ENCODE peak calls at places on chromosome 17, in six cellular contexts. M is GM23338, H is PC-3, O is GM23248, U is neural progenitor cell, E is SK-N-SH. Z is an unnamed sample.

GRCh38 chr17:18314059-18314730 is 599 bp downstream of the TOP3A start:
- DNase-seq in M (no peak), H (peak; percentile 30), O (peak; percentile 49), U (peak; percentile 21), E (no peak), Z (no peak)

GRCh38 chr17:40548982-40549680 is 16.1 kb downstream of the CCR7 start:
- DNase-seq in M (no peak), H (peak; percentile 66), O (peak; percentile 60), U (no peak), E (peak; percentile 47), Z (no peak)

GRCh38 chr17:34305061-34305460 is 14.2 kb upstream of the CCL8 start:
- DNase-seq in M (no peak), H (no peak), O (no peak), U (no peak), E (no peak), Z (no peak)

GRCh38 chr17:29151567-29151966 is 28.6 kb downstream of the MYO18A start:
- DNase-seq in M (no peak), H (peak; percentile 84), O (peak; percentile 66), U (peak; percentile 38), E (no peak), Z (no peak)

GRCh38 chr17:81966343-81967243 is 5.6 kb upstream of the NOTUM start:
- DNase-seq in M (peak; percentile 83), H (no peak), O (no peak), U (peak; percentile 80), E (peak; percentile 92), Z (no peak)

GRCh38 chr17:60916043-60916442 is 238.4 kb downstream of the BCAS3 start:
- DNase-seq in M (no peak), H (no peak), O (no peak), U (no peak), E (no peak), Z (no peak)

GRCh38 chr17:75632863-75633483 is at the start of gene SMIM5:
- DNase-seq in M (peak; percentile 87), H (peak; percentile 92), O (peak; percentile 93), U (peak; percentile 91), E (peak; percentile 98), Z (peak; percentile 66)

GRCh38 chr17:42787266-42787665 is 6.9 kb downstream of the WNK4 start:
- DNase-seq in M (no peak), H (no peak), O (no peak), U (no peak), E (no peak), Z (no peak)

GRCh38 chr17:58303981-58304734 is 23.4 kb upstream of the MPO start:
- DNase-seq in M (peak; percentile 82), H (peak; percentile 73), O (peak; percentile 60), U (peak; percentile 67), E (peak; percentile 93), Z (peak; percentile 53)

GRCh38 chr17:82545071-82545462 is 25.5 kb downstream of the FOXK2 start:
- DNase-seq in M (no peak), H (no peak), O (peak; percentile 39), U (no peak), E (no peak), Z (no peak)

GRCh38 chr17:66829386-66829864 is 5.5 kb upstream of the CACNG5 start:
- DNase-seq in M (peak; percentile 92), H (peak; percentile 77), O (peak; percentile 82), U (peak; percentile 87), E (no peak), Z (no peak)

GRCh38 chr17:17018021-17018441 is 24.2 kb upstream of the MPRIP start:
- DNase-seq in M (no peak), H (no peak), O (no peak), U (no peak), E (no peak), Z (no peak)

GRCh38 chr17:17020821-17021193 is 21.4 kb upstream of the MPRIP start:
- DNase-seq in M (no peak), H (no peak), O (peak; percentile 17), U (no peak), E (no peak), Z (no peak)

GRCh38 chr17:17019891-17020456 is 22.3 kb upstream of the MPRIP start:
- DNase-seq in M (no peak), H (no peak), O (no peak), U (no peak), E (no peak), Z (no peak)

GRCh38 chr17:17018612-17019429 is 23.4 kb upstream of the MPRIP start:
- DNase-seq in M (no peak), H (peak; percentile 91), O (no peak), U (no peak), E (no peak), Z (no peak)

GRCh38 chr17:17019430-17019762 is 22.9 kb upstream of the MPRIP start:
- DNase-seq in M (no peak), H (no peak), O (no peak), U (no peak), E (no peak), Z (no peak)
- H3F3A ChIP-seq in M (no peaks in the 10 kb centered on the region), H (no peaks in the 10 kb centered on the region), O (peaks cover 19% of the 10 kb centered on the region), U (no peaks in the 10 kb centered on the region), E (no peaks in the 10 kb centered on the region), Z (no peaks in the 10 kb centered on the region)

GRCh38 chr17:8574687-8575086 is 55.8 kb downstream of the MYH10 start:
- DNase-seq in M (peak; percentile 22), H (no peak), O (peak; percentile 24), U (no peak), E (no peak), Z (no peak)
- TF ChIP-seq EZH2phosphoT487 in M (no peak), H (no peak), O (no peak), U (no peak), E (no peak), Z (no peak)

GRCh38 chr17:17180141-17180603 is 26.0 kb downstream of the PLD6 start:
- DNase-seq in M (no peak), H (no peak), O (no peak), U (no peak), E (no peak), Z (no peak)
- H3F3A ChIP-seq in M (no peaks in the 10 kb centered on the region), H (peaks cover 11% of the 10 kb centered on the region), O (peaks cover 10% of the 10 kb centered on the region), U (no peaks in the 10 kb centered on the region), E (peaks cover 4% of the 10 kb centered on the region), Z (no peaks in the 10 kb centered on the region)

DNA sequence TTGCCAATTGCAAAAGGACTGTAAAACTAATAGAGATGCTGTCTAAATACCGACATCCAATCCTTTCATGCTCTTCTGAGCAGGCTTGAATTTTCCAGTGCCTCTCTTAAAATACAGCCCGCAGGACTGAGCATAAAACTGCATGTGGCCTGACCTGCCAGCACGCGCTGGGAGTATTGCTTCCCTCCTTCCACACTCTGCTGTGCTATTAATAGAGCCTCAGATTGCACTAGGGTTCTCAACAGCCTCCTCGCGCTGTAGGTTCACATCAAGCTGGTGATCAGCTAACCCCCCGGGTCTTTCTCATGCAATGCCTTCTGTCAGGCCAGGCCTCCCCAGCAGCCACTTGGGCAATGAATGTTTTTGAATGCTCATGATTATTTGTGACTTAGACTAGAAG is 14.2 kb upstream of the MSI2 start:
- DNase-seq in M (no peak), H (no peak), O (no peak), U (no peak), E (no peak), Z (no peak)
- TF ChIP-seq EZH2phosphoT487 in M (no peak), H (no peak), O (no peak), U (no peak), E (no peak), Z (no peak)

GRCh38 chr17:1371893-1372590 is 28.0 kb downstream of the YWHAE start:
- DNase-seq in M (no peak), H (no peak), O (no peak), U (no peak), E (no peak), Z (no peak)
- H3F3A ChIP-seq in M (peaks cover 41% of the 10 kb centered on the region), H (peaks cover 7% of the 10 kb centered on the region), O (peaks cover 61% of the 10 kb centered on the region), U (peaks cover 57% of the 10 kb centered on the region), E (peaks cover 49% of the 10 kb centered on the region), Z (peaks cover 28% of the 10 kb centered on the region)

GRCh38 chr17:1377334-1377733 is 22.7 kb downstream of the YWHAE start:
- DNase-seq in M (peak; percentile 13), H (no peak), O (no peak), U (no peak), E (no peak), Z (peak; percentile 51)
- TF ChIP-seq EZH2phosphoT487 in M (no peak), H (no peak), O (no peak), U (no peak), E (no peak), Z (no peak)

GRCh38 chr17:52384695-52385094 is 226.2 kb upstream of the CA10 start:
- DNase-seq in M (no peak), H (no peak), O (no peak), U (no peak), E (no peak), Z (no peak)
- H3F3A ChIP-seq in M (no peaks in the 10 kb centered on the region), H (no peaks in the 10 kb centered on the region), O (no peaks in the 10 kb centered on the region), U (no peaks in the 10 kb centered on the region), E (no peaks in the 10 kb centered on the region), Z (no peaks in the 10 kb centered on the region)

GRCh38 chr17:45009676-45010467 is 41.6 kb downstream of the DCAKD start:
- DNase-seq in M (no peak), H (no peak), O (no peak), U (no peak), E (no peak), Z (no peak)

GRCh38 chr17:45005700-45006099 is 37.6 kb upstream of the C1QL1 start:
- DNase-seq in M (no peak), H (no peak), O (no peak), U (no peak), E (no peak), Z (no peak)

GRCh38 chr17:45004388-45004787 is 36.3 kb upstream of the C1QL1 start:
- DNase-seq in M (no peak), H (no peak), O (no peak), U (no peak), E (no peak), Z (no peak)

GRCh38 chr17:45008191-45008590 is 40.1 kb upstream of the C1QL1 start:
- DNase-seq in M (no peak), H (no peak), O (no peak), U (no peak), E (no peak), Z (no peak)

DNA sequence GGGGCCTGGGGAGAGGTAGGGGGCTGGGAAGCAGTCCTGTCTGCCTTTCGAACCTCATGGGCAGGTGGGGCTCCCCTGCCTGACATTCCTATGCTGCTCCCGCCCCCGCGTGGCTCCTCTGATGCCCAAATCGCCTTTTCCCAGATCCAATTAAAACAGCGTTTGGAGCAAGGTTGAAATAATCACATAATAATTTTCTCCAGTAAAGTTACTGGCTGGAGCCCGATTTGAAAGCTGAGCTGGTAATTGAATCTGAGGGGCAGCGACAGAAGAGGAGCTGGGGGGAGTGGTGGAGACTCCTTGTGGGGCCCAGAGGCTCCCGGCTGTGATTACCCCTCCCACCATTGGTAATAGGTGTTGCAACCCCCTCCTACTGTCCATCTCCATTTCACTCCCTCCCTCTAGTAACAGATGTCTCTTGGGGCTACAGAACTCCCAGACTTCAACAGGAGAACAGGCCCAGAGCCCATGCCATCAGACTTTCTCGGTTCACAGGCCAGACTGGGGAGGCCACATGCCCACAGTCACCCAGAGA is 38.9 kb upstream of the C1QL1 start:
- DNase-seq in M (peak; percentile 71), H (no peak), O (no peak), U (peak; percentile 50), E (peak; percentile 50), Z (no peak)
- TF ChIP-seq EZH2phosphoT487 in M (no peak), H (no peak), O (no peak), U (no peak), E (no peak), Z (no peak)

Z was measured in MM.1S.